ENCODE peak calls at places on chromosome 7, in five cellular contexts. One of them, this sample, is unnamed. For H3K4me1, the result is how much of the 10 kb centered on the place peaks cover.

GRCh38 chr7:148963583-148964509 is 64.5 kb downstream of the PDIA4 start:
- DNase-seq in heart right ventricle: no peak
- DNase-seq in tibial artery: no peak
- DNase-seq in CD8-positive, alpha-beta T cell: no peak
- DNase-seq in kidney: peak
- DNase-seq in this sample: no peak

GRCh38 chr7:94050046-94050445 is 45.9 kb upstream of the BET1 start:
- DNase-seq in heart right ventricle: no peak
- DNase-seq in tibial artery: no peak
- DNase-seq in CD8-positive, alpha-beta T cell: no peak
- DNase-seq in kidney: no peak
- DNase-seq in this sample: no peak

GRCh38 chr7:114345494-114345893 is 69.1 kb upstream of the FOXP2 start:
- DNase-seq in heart right ventricle: no peak
- DNase-seq in tibial artery: no peak
- DNase-seq in CD8-positive, alpha-beta T cell: no peak
- DNase-seq in kidney: no peak
- DNase-seq in this sample: no peak

GRCh38 chr7:106905734-106906133 is 40.7 kb downstream of the PIK3CG start:
- DNase-seq in heart right ventricle: no peak
- DNase-seq in tibial artery: no peak
- DNase-seq in CD8-positive, alpha-beta T cell: no peak
- DNase-seq in kidney: no peak
- DNase-seq in this sample: no peak

GRCh38 chr7:43658718-43659548 is 70.4 kb downstream of the COA1 start:
- DNase-seq in heart right ventricle: no peak
- DNase-seq in tibial artery: no peak
- DNase-seq in CD8-positive, alpha-beta T cell: no peak
- DNase-seq in kidney: no peak
- DNase-seq in this sample: no peak

GRCh38 chr7:101410743-101411476 is 48.2 kb downstream of the COL26A1 start:
- DNase-seq in heart right ventricle: peak
- DNase-seq in tibial artery: no peak
- DNase-seq in CD8-positive, alpha-beta T cell: peak
- DNase-seq in kidney: peak
- DNase-seq in this sample: no peak

GRCh38 chr7:52017802-52018679 is 701.4 kb upstream of the COBL start:
- DNase-seq in heart right ventricle: no peak
- DNase-seq in tibial artery: no peak
- DNase-seq in CD8-positive, alpha-beta T cell: no peak
- DNase-seq in kidney: no peak
- DNase-seq in this sample: no peak

GRCh38 chr7:55077581-55078410 is 59.0 kb downstream of the EGFR start:
- DNase-seq in heart right ventricle: no peak
- DNase-seq in tibial artery: no peak
- DNase-seq in CD8-positive, alpha-beta T cell: no peak
- DNase-seq in kidney: no peak
- DNase-seq in this sample: no peak

GRCh38 chr7:44750921-44751571 is 2.4 kb downstream of the ZMIZ2 start:
- DNase-seq in heart right ventricle: peak
- DNase-seq in tibial artery: no peak
- DNase-seq in CD8-positive, alpha-beta T cell: peak
- DNase-seq in kidney: peak
- DNase-seq in this sample: peak

GRCh38 chr7:134031835-134032617 is 95.1 kb upstream of the LRGUK start:
- DNase-seq in heart right ventricle: no peak
- DNase-seq in tibial artery: no peak
- DNase-seq in CD8-positive, alpha-beta T cell: no peak
- DNase-seq in kidney: no peak
- DNase-seq in this sample: no peak

GRCh38 chr7:30510124-30511074 is 5.8 kb upstream of the GGCT start:
- DNase-seq in heart right ventricle: no peak
- DNase-seq in tibial artery: no peak
- DNase-seq in CD8-positive, alpha-beta T cell: peak
- DNase-seq in kidney: no peak
- DNase-seq in this sample: no peak

GRCh38 chr7:122059516-122059915 is 84.5 kb downstream of the AASS start:
- DNase-seq in heart right ventricle: no peak
- DNase-seq in tibial artery: no peak
- DNase-seq in CD8-positive, alpha-beta T cell: no peak
- DNase-seq in kidney: no peak
- DNase-seq in this sample: no peak

GRCh38 chr7:1567082-1567771 is 2.6 kb downstream of the PSMG3 start:
- DNase-seq in heart right ventricle: no peak
- DNase-seq in tibial artery: no peak
- DNase-seq in CD8-positive, alpha-beta T cell: no peak
- DNase-seq in kidney: peak
- DNase-seq in this sample: no peak

GRCh38 chr7:99301496-99301895 is 24.2 kb upstream of the ARPC1A start:
- DNase-seq in heart right ventricle: no peak
- DNase-seq in tibial artery: no peak
- DNase-seq in CD8-positive, alpha-beta T cell: no peak
- DNase-seq in kidney: no peak
- DNase-seq in this sample: no peak

GRCh38 chr7:137443616-137444015 is 100.1 kb upstream of the PTN start:
- DNase-seq in heart right ventricle: no peak
- DNase-seq in tibial artery: no peak
- DNase-seq in CD8-positive, alpha-beta T cell: no peak
- DNase-seq in kidney: no peak
- DNase-seq in this sample: no peak

GRCh38 chr7:67100956-67101361 is 104.3 kb downstream of the TYW1 start:
- DNase-seq in heart right ventricle: no peak
- DNase-seq in tibial artery: no peak
- DNase-seq in CD8-positive, alpha-beta T cell: no peak
- DNase-seq in kidney: no peak
- DNase-seq in this sample: no peak

GRCh38 chr7:83947260-83947659 is 247.3 kb downstream of the SEMA3A start:
- DNase-seq in heart right ventricle: no peak
- DNase-seq in tibial artery: no peak
- DNase-seq in CD8-positive, alpha-beta T cell: no peak
- DNase-seq in kidney: peak
- DNase-seq in this sample: no peak

GRCh38 chr7:46554688-46555422 is 633.8 kb upstream of the IGFBP3 start:
- DNase-seq in heart right ventricle: no peak
- DNase-seq in tibial artery: no peak
- DNase-seq in CD8-positive, alpha-beta T cell: no peak
- DNase-seq in kidney: no peak
- DNase-seq in this sample: no peak

GRCh38 chr7:229184-229964 is 37.0 kb downstream of the FAM20C start:
- DNase-seq in heart right ventricle: peak
- DNase-seq in tibial artery: peak
- DNase-seq in CD8-positive, alpha-beta T cell: no peak
- DNase-seq in kidney: no peak
- DNase-seq in this sample: no peak
- H3K4me1 ChIP-seq in heart right ventricle: under half
- H3K4me1 ChIP-seq in tibial artery: under half
- H3K4me1 ChIP-seq in CD8-positive, alpha-beta T cell: under half
- H3K4me1 ChIP-seq in kidney: under half
- H3K4me1 ChIP-seq in this sample: under half

DNA sequence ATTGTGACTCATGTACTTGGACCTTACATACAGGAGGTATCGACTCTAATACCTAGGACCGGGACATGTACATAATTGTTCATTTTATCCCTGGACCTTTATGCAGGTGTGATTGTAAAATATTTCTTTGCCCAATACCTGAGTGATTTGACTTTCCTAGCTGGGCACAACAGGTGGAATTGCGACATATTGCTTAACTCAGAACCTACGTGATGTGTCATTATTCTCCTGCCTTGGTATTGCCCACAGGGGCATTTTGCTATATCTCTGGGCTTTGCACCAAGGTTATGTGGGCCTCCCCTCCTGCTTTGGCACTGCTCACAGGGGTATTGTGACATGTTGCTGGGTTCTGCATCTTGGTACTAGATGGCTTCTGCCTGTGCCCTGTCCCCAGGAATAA is 23.9 kb upstream of the ZNF107 start:
- DNase-seq in heart right ventricle: no peak
- DNase-seq in tibial artery: no peak
- DNase-seq in CD8-positive, alpha-beta T cell: no peak
- DNase-seq in kidney: no peak
- DNase-seq in this sample: no peak
- H3K27ac ChIP-seq in heart right ventricle: no peak
- H3K27ac ChIP-seq in tibial artery: no peak
- H3K27ac ChIP-seq in CD8-positive, alpha-beta T cell: no peak
- H3K27ac ChIP-seq in kidney: no peak
- H3K27ac ChIP-seq in this sample: no peak

DNA sequence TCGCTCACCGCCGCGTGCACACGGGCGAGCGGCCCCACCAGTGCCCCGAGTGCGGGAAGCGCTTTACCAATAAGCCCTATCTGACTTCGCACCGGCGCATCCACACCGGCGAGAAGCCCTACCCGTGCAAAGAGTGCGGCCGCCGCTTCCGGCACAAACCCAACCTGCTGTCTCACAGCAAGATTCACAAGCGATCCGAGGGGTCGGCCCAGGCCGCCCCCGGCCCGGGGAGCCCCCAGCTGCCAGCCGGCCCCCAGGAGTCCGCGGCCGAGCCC is 3.3 kb downstream of the REPIN1 start:
- DNase-seq in heart right ventricle: no peak
- DNase-seq in tibial artery: no peak
- DNase-seq in CD8-positive, alpha-beta T cell: no peak
- DNase-seq in kidney: no peak
- DNase-seq in this sample: no peak
- H3K4me1 ChIP-seq in heart right ventricle: under half
- H3K4me1 ChIP-seq in tibial artery: under half
- H3K4me1 ChIP-seq in CD8-positive, alpha-beta T cell: under half
- H3K4me1 ChIP-seq in kidney: under half
- H3K4me1 ChIP-seq in this sample: under half

DNA sequence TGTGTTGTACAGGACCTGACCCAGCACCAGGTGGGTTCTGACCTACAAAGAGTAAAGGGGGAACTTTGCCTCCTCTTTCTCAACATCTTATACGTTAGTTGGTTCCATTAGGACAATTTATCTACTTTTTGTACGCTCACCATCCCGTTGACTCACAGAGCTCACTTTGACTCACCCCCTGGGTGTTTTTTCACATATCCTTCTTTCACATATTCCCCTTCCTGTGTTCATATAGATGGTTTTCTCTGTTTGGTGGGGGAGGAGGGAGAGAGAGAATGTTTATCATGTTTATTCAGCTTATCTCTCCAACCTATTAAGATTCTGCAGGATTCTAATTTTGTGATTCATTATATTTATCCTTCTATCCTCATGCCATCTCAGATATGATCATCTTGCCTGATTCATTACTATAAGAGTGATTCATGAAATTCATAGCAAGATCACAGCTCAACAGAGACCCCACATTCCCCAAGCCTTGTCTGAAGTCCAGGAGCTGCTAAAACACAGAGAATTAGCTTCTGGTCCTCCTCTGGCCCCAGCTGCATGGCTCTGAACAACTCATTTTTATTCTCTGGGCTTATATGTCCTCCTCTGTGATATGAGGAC is 37.2 kb downstream of the PRSS2 start:
- DNase-seq in heart right ventricle: no peak
- DNase-seq in tibial artery: no peak
- DNase-seq in CD8-positive, alpha-beta T cell: no peak
- DNase-seq in kidney: no peak
- DNase-seq in this sample: no peak
- H3K27ac ChIP-seq in heart right ventricle: no peak
- H3K27ac ChIP-seq in tibial artery: no peak
- H3K27ac ChIP-seq in CD8-positive, alpha-beta T cell: peak
- H3K27ac ChIP-seq in kidney: no peak
- H3K27ac ChIP-seq in this sample: peak

GRCh38 chr7:155731871-155732270 is 80.4 kb downstream of the SHH start:
- DNase-seq in heart right ventricle: no peak
- DNase-seq in tibial artery: no peak
- DNase-seq in CD8-positive, alpha-beta T cell: no peak
- DNase-seq in kidney: no peak
- DNase-seq in this sample: no peak
- H3K4me1 ChIP-seq in heart right ventricle: under half
- H3K4me1 ChIP-seq in tibial artery: under half
- H3K4me1 ChIP-seq in CD8-positive, alpha-beta T cell: under half
- H3K4me1 ChIP-seq in kidney: under half
- H3K4me1 ChIP-seq in this sample: under half

GRCh38 chr7:124550036-124550435 is 215.6 kb downstream of the GPR37 start:
- DNase-seq in heart right ventricle: no peak
- DNase-seq in tibial artery: no peak
- DNase-seq in CD8-positive, alpha-beta T cell: no peak
- DNase-seq in kidney: no peak
- DNase-seq in this sample: no peak
- H3K27ac ChIP-seq in heart right ventricle: no peak
- H3K27ac ChIP-seq in tibial artery: no peak
- H3K27ac ChIP-seq in CD8-positive, alpha-beta T cell: no peak
- H3K27ac ChIP-seq in kidney: no peak
- H3K27ac ChIP-seq in this sample: no peak

GRCh38 chr7:31939076-31939475 is 131.1 kb downstream of the PDE1C start:
- DNase-seq in heart right ventricle: no peak
- DNase-seq in tibial artery: no peak
- DNase-seq in CD8-positive, alpha-beta T cell: no peak
- DNase-seq in kidney: no peak
- DNase-seq in this sample: no peak

GRCh38 chr7:31938650-31939049 is 131.6 kb downstream of the PDE1C start:
- DNase-seq in heart right ventricle: no peak
- DNase-seq in tibial artery: no peak
- DNase-seq in CD8-positive, alpha-beta T cell: no peak
- DNase-seq in kidney: no peak
- DNase-seq in this sample: no peak

GRCh38 chr7:31935671-31936070 is 134.5 kb downstream of the PDE1C start:
- DNase-seq in heart right ventricle: no peak
- DNase-seq in tibial artery: no peak
- DNase-seq in CD8-positive, alpha-beta T cell: no peak
- DNase-seq in kidney: no peak
- DNase-seq in this sample: no peak

GRCh38 chr7:31940167-31940566 is 130.0 kb downstream of the PDE1C start:
- DNase-seq in heart right ventricle: no peak
- DNase-seq in tibial artery: no peak
- DNase-seq in CD8-positive, alpha-beta T cell: no peak
- DNase-seq in kidney: no peak
- DNase-seq in this sample: no peak

DNA sequence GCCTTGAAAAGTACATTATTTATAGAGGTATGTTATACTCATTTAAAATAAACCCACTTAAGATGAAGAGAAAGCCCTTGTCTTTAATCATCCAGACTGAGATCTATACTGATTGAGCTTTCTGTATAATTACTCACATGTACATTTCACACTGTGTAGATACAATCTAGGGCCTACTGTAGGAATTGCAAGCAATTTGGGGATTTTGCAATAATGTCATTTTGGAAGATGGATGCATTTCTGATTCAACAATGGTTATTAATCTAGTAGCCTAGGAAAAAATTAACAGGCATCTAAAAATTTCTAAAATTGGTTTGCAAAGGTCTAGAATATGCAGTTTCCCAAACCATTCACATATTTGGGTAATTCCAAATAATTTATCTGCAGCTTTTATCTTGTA is 132.2 kb downstream of the PDE1C start:
- DNase-seq in heart right ventricle: no peak
- DNase-seq in tibial artery: no peak
- DNase-seq in CD8-positive, alpha-beta T cell: no peak
- DNase-seq in kidney: no peak
- DNase-seq in this sample: no peak
- H3K4me1 ChIP-seq in heart right ventricle: half or more
- H3K4me1 ChIP-seq in tibial artery: under half
- H3K4me1 ChIP-seq in CD8-positive, alpha-beta T cell: under half
- H3K4me1 ChIP-seq in kidney: under half
- H3K4me1 ChIP-seq in this sample: under half

GRCh38 chr7:2843711-2844152 is 376 bp downstream of the GNA12 start:
- DNase-seq in heart right ventricle: peak
- DNase-seq in tibial artery: peak
- DNase-seq in CD8-positive, alpha-beta T cell: peak
- DNase-seq in kidney: peak
- DNase-seq in this sample: no peak
- H3K27ac ChIP-seq in heart right ventricle: peak
- H3K27ac ChIP-seq in tibial artery: peak
- H3K27ac ChIP-seq in CD8-positive, alpha-beta T cell: peak
- H3K27ac ChIP-seq in kidney: no peak
- H3K27ac ChIP-seq in this sample: no peak

GRCh38 chr7:92528958-92529264 is 316 bp downstream of the RBM48 start:
- DNase-seq in heart right ventricle: no peak
- DNase-seq in tibial artery: no peak
- DNase-seq in CD8-positive, alpha-beta T cell: no peak
- DNase-seq in kidney: no peak
- DNase-seq in this sample: no peak
- H3K4me1 ChIP-seq in heart right ventricle: under half
- H3K4me1 ChIP-seq in tibial artery: under half
- H3K4me1 ChIP-seq in CD8-positive, alpha-beta T cell: under half
- H3K4me1 ChIP-seq in kidney: under half
- H3K4me1 ChIP-seq in this sample: under half